ENCODE peak calls at places on chromosome 14, in six cellular contexts. X is transverse colon, H is H1, J is adrenal gland, E is spleen, K is ovary. F is an unnamed sample.

GRCh38 chr14:60657609-60657983 is 8.3 kb upstream of the SIX1 start:
- DNase-seq in X (no peak), H (no peak), J (no peak), E (no peak), K (no peak), F (no peak)

GRCh38 chr14:31867570-31867969 is 209.5 kb upstream of the ARHGAP5 start:
- DNase-seq in X (no peak), H (no peak), J (no peak), E (no peak), K (no peak), F (no peak)

GRCh38 chr14:59634617-59635016 is 58.0 kb upstream of the CCDC175 start:
- DNase-seq in X (no peak), H (no peak), J (no peak), E (no peak), K (no peak), F (no peak)

GRCh38 chr14:32472512-32473472 is 143.7 kb downstream of the AKAP6 start:
- DNase-seq in X (no peak), H (no peak), J (no peak), E (no peak), K (no peak), F (no peak)

GRCh38 chr14:66076166-66076565 is 410.0 kb upstream of the CCDC196 start:
- DNase-seq in X (no peak), H (no peak), J (no peak), E (no peak), K (no peak), F (no peak)

GRCh38 chr14:21231020-21231652 is 38.1 kb downstream of the HNRNPC start:
- DNase-seq in X (no peak), H (no peak), J (no peak), E (no peak), K (no peak), F (no peak)

GRCh38 chr14:63283501-63284248 is 35.1 kb downstream of the GPHB5 start:
- DNase-seq in X (no peak), H (no peak), J (no peak), E (no peak), K (no peak), F (no peak)

GRCh38 chr14:34021096-34021495 is 70.2 kb upstream of the EGLN3 start:
- DNase-seq in X (no peak), H (no peak), J (no peak), E (no peak), K (no peak), F (no peak)

GRCh38 chr14:77059276-77059934 is 30.9 kb upstream of the IRF2BPL start:
- DNase-seq in X (no peak), H (no peak), J (no peak), E (no peak), K (no peak), F (no peak)

GRCh38 chr14:103558071-103558882 is 4.2 kb downstream of the BAG5 start:
- DNase-seq in X (no peak), H (no peak), J (no peak), E (no peak), K (no peak), F (no peak)

GRCh38 chr14:70744631-70745030 is 64.7 kb downstream of the MAP3K9 start:
- DNase-seq in X (no peak), H (no peak), J (no peak), E (no peak), K (no peak), F (no peak)

GRCh38 chr14:50113381-50113811 is 3.0 kb downstream of the VCPKMT start:
- DNase-seq in X (no peak), H (no peak), J (no peak), E (no peak), K (no peak), F (no peak)

GRCh38 chr14:80940146-80940545 is 1.4 kb downstream of the CEP128 start:
- DNase-seq in X (no peak), H (no peak), J (no peak), E (no peak), K (no peak), F (no peak)

GRCh38 chr14:91570021-91570420 is 59.9 kb upstream of the PPP4R3A start:
- DNase-seq in X (no peak), H (no peak), J (no peak), E (no peak), K (no peak), F (no peak)

GRCh38 chr14:49860988-49861387 is 8.4 kb upstream of the NEMF start:
- DNase-seq in X (no peak), H (no peak), J (no peak), E (no peak), K (no peak), F (no peak)

GRCh38 chr14:76760331-76761197 is 704 bp upstream of the VASH1 start:
- DNase-seq in X (no peak), H (no peak), J (no peak), E (peak), K (no peak), F (no peak)

GRCh38 chr14:57401501-57401900 is 11.1 kb downstream of the NAA30 start:
- DNase-seq in X (no peak), H (no peak), J (no peak), E (no peak), K (no peak), F (no peak)

GRCh38 chr14:73167727-73168126 is 31.4 kb downstream of the PSEN1 start:
- DNase-seq in X (peak), H (no peak), J (no peak), E (no peak), K (no peak), F (no peak)

GRCh38 chr14:52131640-52132320 is 62.9 kb upstream of the NID2 start:
- DNase-seq in X (peak), H (peak), J (peak), E (no peak), K (peak), F (peak)

GRCh38 chr14:20460458-20461229 is 590 bp downstream of the PIP4P1 start:
- DNase-seq in X (peak), H (peak), J (no peak), E (no peak), K (peak), F (no peak)

GRCh38 chr14:21102472-21103164 is 1.8 kb downstream of the TMEM253 start:
- DNase-seq in X (no peak), H (no peak), J (no peak), E (no peak), K (no peak), F (no peak)

GRCh38 chr14:71675902-71676291 is 256.3 kb upstream of the RGS6 start:
- DNase-seq in X (no peak), H (no peak), J (no peak), E (no peak), K (no peak), F (no peak)

GRCh38 chr14:81331229-81332026 is 68.7 kb downstream of the STON2 start:
- DNase-seq in X (no peak), H (no peak), J (no peak), E (no peak), K (no peak), F (no peak)

GRCh38 chr14:41154143-41154807 is 452.4 kb upstream of the LRFN5 start:
- DNase-seq in X (no peak), H (no peak), J (no peak), E (no peak), K (no peak), F (no peak)

GRCh38 chr14:58731465-58732330 is 93.9 kb downstream of the DACT1 start:
- DNase-seq in X (no peak), H (no peak), J (no peak), E (no peak), K (no peak), F (no peak)

GRCh38 chr14:92726135-92726932 is 22.1 kb downstream of the LGMN start:
- DNase-seq in X (peak), H (no peak), J (peak), E (no peak), K (no peak), F (no peak)

GRCh38 chr14:50106178-50106577 is 10.2 kb downstream of the VCPKMT start:
- DNase-seq in X (no peak), H (no peak), J (no peak), E (no peak), K (no peak), F (no peak)

GRCh38 chr14:80215756-80216581 is 4.7 kb upstream of the DIO2 start:
- DNase-seq in X (peak), H (no peak), J (no peak), E (no peak), K (no peak), F (peak)

GRCh38 chr14:100900837-100901390 is 2.6 kb downstream of the RTL1 start:
- DNase-seq in X (peak), H (peak), J (peak), E (peak), K (peak), F (no peak)

GRCh38 chr14:92385561-92385960 is 62.6 kb downstream of the SLC24A4 start:
- DNase-seq in X (no peak), H (no peak), J (no peak), E (no peak), K (no peak), F (no peak)

GRCh38 chr14:94581127-94581999 is at the start of gene SERPINA5:
- DNase-seq in X (no peak), H (peak), J (peak), E (peak), K (peak), F (peak)

GRCh38 chr14:51715250-51715649 is 63.5 kb downstream of the FRMD6 start:
- DNase-seq in X (no peak), H (no peak), J (no peak), E (no peak), K (no peak), F (no peak)

GRCh38 chr14:53714495-53715389 is 241.9 kb downstream of the BMP4 start:
- DNase-seq in X (no peak), H (no peak), J (no peak), E (no peak), K (no peak), F (no peak)

DNA sequence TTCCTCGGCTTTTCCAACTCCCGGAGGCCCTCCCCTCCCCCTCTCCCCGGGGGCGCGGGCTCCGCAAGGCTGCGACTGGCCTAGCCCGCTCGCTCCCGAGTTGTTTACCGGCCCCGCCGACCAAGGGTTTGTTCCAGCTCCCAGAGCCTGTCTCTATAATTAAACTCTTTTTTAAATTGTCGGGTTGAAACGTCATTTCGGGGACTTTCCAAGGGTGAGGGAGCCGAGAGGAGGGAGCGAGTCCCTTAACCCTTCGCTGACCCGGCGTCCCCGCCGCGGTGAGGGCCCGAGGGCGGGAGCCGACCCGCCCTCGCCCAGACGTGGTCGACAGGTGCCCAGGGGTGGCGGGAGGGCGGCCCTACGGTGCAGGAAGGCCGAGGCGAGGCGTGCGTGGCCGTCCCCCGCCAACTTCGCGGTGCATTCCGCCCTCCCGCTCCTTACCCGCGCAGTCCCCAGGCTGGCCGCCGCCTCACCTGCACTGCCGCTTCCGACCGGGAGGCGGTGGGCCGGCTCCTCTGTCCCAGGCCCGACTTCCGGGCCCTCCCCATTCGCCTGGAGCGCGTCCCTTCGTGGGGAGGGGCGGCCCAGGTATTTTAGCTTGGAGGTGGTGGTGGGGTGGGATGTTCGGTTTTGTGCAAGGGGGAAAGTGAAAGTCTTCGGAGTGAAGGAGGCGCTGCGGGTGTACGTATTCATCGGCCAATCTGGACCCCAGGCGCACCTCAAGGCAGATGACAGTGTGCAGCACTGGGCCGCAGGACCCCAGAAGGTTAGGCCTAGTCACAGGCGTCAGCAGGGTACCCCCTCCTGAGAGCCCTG is 2.9 kb upstream of the ZFP36L1 start:
- DNase-seq in X (peak), H (peak), J (peak), E (peak), K (peak), F (peak)
- TF ChIP-seq POLR2A in X (peak), H (peak), J (peak), E (peak), K (peak), F (peak)

GRCh38 chr14:35401422-35401729 is 3.2 kb downstream of the NFKBIA start:
- DNase-seq in X (no peak), H (no peak), J (no peak), E (no peak), K (no peak), F (no peak)

GRCh38 chr14:35401853-35402252 is 2.7 kb downstream of the NFKBIA start:
- DNase-seq in X (no peak), H (no peak), J (peak), E (no peak), K (peak), F (no peak)

GRCh38 chr14:35399083-35399807 is 5.3 kb downstream of the NFKBIA start:
- DNase-seq in X (no peak), H (no peak), J (no peak), E (no peak), K (no peak), F (no peak)

GRCh38 chr14:35402323-35403084 is 2.0 kb downstream of the NFKBIA start:
- DNase-seq in X (peak), H (no peak), J (peak), E (peak), K (peak), F (peak)

DNA sequence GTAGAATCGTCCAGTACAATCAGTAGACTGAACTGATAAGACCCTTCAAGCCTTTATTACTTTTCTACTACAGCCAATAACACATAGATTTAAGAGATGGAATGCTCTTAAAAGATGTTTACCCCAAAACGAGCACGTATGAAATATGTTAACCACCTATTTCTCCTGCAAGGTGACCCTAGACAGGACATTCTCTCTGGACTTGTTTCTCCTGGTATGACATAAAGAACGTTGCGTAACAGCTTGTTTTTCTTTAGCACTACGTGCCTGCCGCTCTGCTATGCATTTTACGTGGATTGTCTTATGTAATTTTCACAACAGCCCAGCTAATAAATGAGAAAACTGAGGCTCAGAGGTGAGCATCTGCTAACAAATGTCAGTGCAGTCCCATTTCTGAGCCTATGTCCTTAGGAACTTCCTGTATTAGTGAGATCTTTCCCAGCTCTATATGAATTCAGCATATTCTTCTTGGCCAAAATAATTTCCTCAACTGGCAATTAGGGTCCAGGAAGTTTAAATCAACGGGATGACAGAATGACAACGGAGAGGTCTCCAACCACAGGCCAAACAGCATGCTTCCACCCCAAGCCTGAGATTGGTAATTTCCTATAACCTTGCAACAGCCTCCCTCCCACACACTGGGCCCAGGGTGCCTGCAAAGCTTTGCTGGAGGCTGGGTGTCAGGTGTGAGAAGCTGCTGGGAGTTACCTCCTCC is 3.7 kb downstream of the NFKBIA start:
- DNase-seq in X (peak), H (no peak), J (peak), E (peak), K (peak), F (no peak)
- TF ChIP-seq POLR2A in X (peak), H (no peak), J (peak), E (peak), K (no peak), F (no peak)

GRCh38 chr14:96501746-96502620 is at the start of gene PAPOLA:
- DNase-seq in X (peak), H (peak), J (peak), E (peak), K (peak), F (peak)
- TF ChIP-seq POLR2A in X (peak), H (peak), J (peak), E (no peak), K (peak), F (peak)

DNA sequence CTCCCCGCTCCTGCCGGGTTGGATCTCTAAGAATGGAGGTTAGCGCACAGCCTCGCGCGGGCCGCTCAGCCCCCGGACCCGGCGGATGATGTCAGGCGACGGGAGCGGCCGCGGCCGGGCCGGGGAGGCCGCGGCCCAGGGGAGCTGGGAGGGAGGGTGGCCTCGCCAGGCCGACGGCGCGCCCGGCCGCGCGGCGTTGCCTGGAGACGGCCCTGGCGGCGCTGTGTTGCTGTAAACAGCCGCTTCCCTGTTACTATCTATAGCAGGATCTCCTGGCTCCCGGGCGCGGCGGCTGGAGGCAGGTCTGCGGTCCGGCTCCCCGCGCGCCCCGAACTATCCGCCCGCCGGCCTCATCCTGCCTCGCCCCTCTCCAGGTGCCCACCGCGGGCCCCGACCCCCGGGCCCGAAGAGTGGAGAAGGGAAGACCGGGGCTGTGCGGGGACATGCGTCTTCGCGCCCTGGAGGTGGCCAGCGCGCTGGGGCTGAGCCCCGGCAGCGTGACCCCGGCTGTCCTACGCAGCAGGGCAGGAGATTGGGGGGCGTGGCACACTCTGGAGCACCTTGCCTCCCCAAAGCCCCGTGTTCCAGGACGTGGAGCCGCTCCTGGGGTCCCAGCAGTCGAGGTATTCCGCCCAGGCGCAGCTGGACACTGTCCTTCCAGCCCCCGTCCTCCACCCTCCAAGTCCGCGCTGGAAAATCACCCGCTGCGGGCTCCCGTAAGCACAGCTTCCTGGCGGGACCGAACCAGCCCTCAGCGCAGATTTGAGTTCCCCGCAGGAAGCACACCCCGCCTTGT is 1.4 kb upstream of the FOS start:
- DNase-seq in X (peak), H (peak), J (peak), E (peak), K (peak), F (peak)
- TF ChIP-seq POLR2A in X (peak), H (peak), J (peak), E (no peak), K (peak), F (peak)

GRCh38 chr14:29529418-29529817 is 398.2 kb downstream of the PRKD1 start:
- DNase-seq in X (no peak), H (no peak), J (no peak), E (no peak), K (no peak), F (no peak)
- TF ChIP-seq POLR2A in X (no peak), H (no peak), J (no peak), E (no peak), K (no peak), F (no peak)

GRCh38 chr14:22885975-22886374 is 3.0 kb downstream of the REM2 start:
- DNase-seq in X (no peak), H (no peak), J (no peak), E (peak), K (no peak), F (no peak)

GRCh38 chr14:22887990-22888378 is 5.0 kb downstream of the REM2 start:
- DNase-seq in X (peak), H (no peak), J (no peak), E (peak), K (no peak), F (no peak)

GRCh38 chr14:22888662-22889061 is 5.6 kb downstream of the REM2 start:
- DNase-seq in X (no peak), H (no peak), J (no peak), E (no peak), K (no peak), F (no peak)

GRCh38 chr14:22886500-22887259 is 3.7 kb downstream of the REM2 start:
- DNase-seq in X (peak), H (peak), J (peak), E (peak), K (peak), F (peak)

GRCh38 chr14:22887260-22887989 is 4.4 kb downstream of the REM2 start:
- DNase-seq in X (peak), H (no peak), J (peak), E (no peak), K (peak), F (no peak)
- TF ChIP-seq POLR2A in X (no peak), H (peak), J (no peak), E (no peak), K (no peak), F (no peak)